ENCODE peak calls at places on chromosome 7, in six cellular contexts. E is A172; L is psoas muscle; I is midbrain; X is CD8-positive, alpha-beta T cell; C is HEK293T. D is an unnamed sample.

GRCh38 chr7:39623312-39624201 is at the start of gene RALA:
- DNase-seq in E (peak), L (peak), I (peak), X (peak), C (peak), D (peak)

GRCh38 chr7:2405601-2406345 is 2.4 kb downstream of the CHST12 start:
- DNase-seq in E (no peak), L (no peak), I (no peak), X (peak), C (no peak), D (no peak)

GRCh38 chr7:55435466-55435865 is 70.3 kb downstream of the LANCL2 start:
- DNase-seq in E (no peak), L (no peak), I (no peak), X (no peak), C (no peak), D (peak)

GRCh38 chr7:122758501-122758900 is 55.8 kb upstream of the RNF148 start:
- DNase-seq in E (no peak), L (no peak), I (no peak), X (no peak), C (no peak), D (no peak)

GRCh38 chr7:90155206-90155605 is 937 bp downstream of the STEAP1 start:
- DNase-seq in E (no peak), L (no peak), I (no peak), X (no peak), C (no peak), D (no peak)

GRCh38 chr7:5695709-5696345 is 85.6 kb downstream of the RNF216 start:
- DNase-seq in E (no peak), L (peak), I (no peak), X (no peak), C (no peak), D (no peak)

GRCh38 chr7:23266918-23267317 is 20.3 kb downstream of the GPNMB start:
- DNase-seq in E (no peak), L (no peak), I (no peak), X (no peak), C (no peak), D (no peak)

GRCh38 chr7:91348686-91349085 is 84.5 kb downstream of the FZD1 start:
- DNase-seq in E (peak), L (no peak), I (no peak), X (no peak), C (no peak), D (no peak)

GRCh38 chr7:28588606-28589005 is 176.3 kb downstream of the CREB5 start:
- DNase-seq in E (no peak), L (peak), I (no peak), X (no peak), C (no peak), D (no peak)

GRCh38 chr7:44693641-44694313 is 54.9 kb upstream of the ZMIZ2 start:
- DNase-seq in E (peak), L (peak), I (no peak), X (no peak), C (no peak), D (no peak)

GRCh38 chr7:38932509-38933168 is 23.6 kb upstream of the VPS41 start:
- DNase-seq in E (peak), L (peak), I (peak), X (peak), C (peak), D (peak)

GRCh38 chr7:74355091-74355490 is 65.9 kb downstream of the CLIP2 start:
- DNase-seq in E (peak), L (no peak), I (no peak), X (no peak), C (no peak), D (no peak)

GRCh38 chr7:28618383-28618782 is 206.1 kb downstream of the CREB5 start:
- DNase-seq in E (no peak), L (no peak), I (no peak), X (no peak), C (peak), D (no peak)

D was measured in glutamatergic neuron.